ENCODE peak calls at places on chromosomes 5 and 9, in seven cellular contexts. V is activated CD4-positive, alpha-beta T cell treated with anti-CD3 and anti-CD28 coated beads, Interleukin-2, amount 10 ng/mL, durations not matched to agents 7 days and 5 days; L is posterior cingulate gyrus; R is globus pallidus; N is T-helper 17 cell; G is sciatic nerve; S is HuH-7.5. M is an unnamed sample.

GRCh38 chr5:134525687-134526482 is 415 bp downstream of the JADE2 start:
- DNase-seq in V (peak; percentile 76), L (peak; percentile 66), R (peak; percentile 83), S (peak; percentile 74), N (peak; percentile 42), G (peak; percentile 84), M (peak; percentile 79)

GRCh38 chr9:27426717-27427645 is 97.1 kb upstream of the IFNK start:
- DNase-seq in N (no peak), L (peak; percentile 46), S (no peak), R (no peak), G (no peak), V (no peak), M (no peak)

GRCh38 chr5:140311011-140311467 is 8.1 kb upstream of the PFDN1 start:
- DNase-seq in G (no peak), N (no peak), R (no peak), S (no peak), L (no peak), V (no peak), M (no peak)

GRCh38 chr5:71778678-71779276 is 59.7 kb downstream of the CARTPT start:
- DNase-seq in R (peak; percentile 62), G (no peak), N (no peak), S (no peak), V (no peak), L (no peak), M (no peak)

GRCh38 chr9:15240927-15241326 is 66.1 kb downstream of the TTC39B start:
- DNase-seq in V (no peak), G (no peak), N (no peak), R (no peak), S (no peak), L (no peak), M (no peak)

GRCh38 chr9:34375901-34376595 is 650 bp downstream of the MYORG start:
- DNase-seq in R (peak; percentile 52), N (peak; percentile 34), G (peak; percentile 70), L (no peak), V (peak; percentile 60), S (peak; percentile 62), M (peak; percentile 57)

GRCh38 chr9:14424983-14425382 is 111.0 kb upstream of the NFIB start:
- DNase-seq in L (no peak), N (no peak), R (no peak), G (no peak), S (no peak), V (no peak), M (no peak)

GRCh38 chr9:15722888-15723287 is 170.0 kb downstream of the CCDC171 start:
- DNase-seq in R (no peak), G (no peak), L (no peak), N (no peak), V (no peak), S (no peak), M (no peak)

GRCh38 chr5:40414922-40415321 is 264.8 kb upstream of the PTGER4 start:
- DNase-seq in V (no peak), N (no peak), R (no peak), L (no peak), G (no peak), S (no peak), M (no peak)

GRCh38 chr9:17322882-17323864 is 188.3 kb downstream of the CNTLN start:
- DNase-seq in R (no peak), L (no peak), N (no peak), V (no peak), G (no peak), S (no peak), M (no peak)

GRCh38 chr5:137310051-137310730 is 188.9 kb downstream of the SPOCK1 start:
- DNase-seq in G (no peak), R (no peak), N (no peak), L (no peak), V (no peak), S (no peak), M (no peak)

GRCh38 chr9:121807918-121808278 is 156.5 kb downstream of the DAB2IP start:
- DNase-seq in N (no peak), L (no peak), R (no peak), V (no peak), G (no peak), S (no peak), M (no peak)

GRCh38 chr5:166961028-166961427 is 1330.4 kb upstream of the WWC1 start:
- DNase-seq in V (no peak), S (no peak), N (no peak), R (no peak), L (no peak), G (no peak), M (no peak)

GRCh38 chr5:123285122-123286011 is 137.8 kb downstream of the CEP120 start:
- DNase-seq in R (no peak), S (no peak), G (no peak), V (no peak), L (no peak), N (no peak), M (no peak)